ENCODE peak calls at places on chromosomes 5 and 9, in nine cellular contexts. One of them, this sample, is unnamed.

GRCh38 chr5:137254695-137255094 is 244.4 kb downstream of the SPOCK1 start:
- DNase-seq in RPMI7951: no peak
- DNase-seq in left ventricle myocardium inferior: no peak
- DNase-seq in NCI-H146: no peak
- DNase-seq in activated CD4-positive, alpha-beta T cell treated with anti-CD3 and anti-CD28 coated beads for 1 hour: no peak
- DNase-seq in naive thymus-derived CD8-positive, alpha-beta T cell: no peak
- DNase-seq in cardiac fibroblast: peak; percentile 69
- DNase-seq in NCI-H1930: no peak
- DNase-seq in ELR: no peak
- DNase-seq in this sample: no peak

GRCh38 chr9:13901176-13901575 is 412.8 kb downstream of the NFIB start:
- DNase-seq in naive thymus-derived CD8-positive, alpha-beta T cell: no peak
- DNase-seq in activated CD4-positive, alpha-beta T cell treated with anti-CD3 and anti-CD28 coated beads for 1 hour: no peak
- DNase-seq in NCI-H1930: no peak
- DNase-seq in NCI-H146: no peak
- DNase-seq in left ventricle myocardium inferior: no peak
- DNase-seq in cardiac fibroblast: no peak
- DNase-seq in ELR: no peak
- DNase-seq in RPMI7951: no peak
- DNase-seq in this sample: no peak

GRCh38 chr5:179343021-179343781 is 2.1 kb downstream of the ADAMTS2 start:
- DNase-seq in ELR: peak; percentile 36
- DNase-seq in cardiac fibroblast: no peak
- DNase-seq in NCI-H1930: no peak
- DNase-seq in NCI-H146: no peak
- DNase-seq in naive thymus-derived CD8-positive, alpha-beta T cell: no peak
- DNase-seq in left ventricle myocardium inferior: no peak
- DNase-seq in activated CD4-positive, alpha-beta T cell treated with anti-CD3 and anti-CD28 coated beads for 1 hour: no peak
- DNase-seq in RPMI7951: no peak
- DNase-seq in this sample: no peak

GRCh38 chr9:109498195-109499060 is at the start of gene PTPN3:
- DNase-seq in NCI-H146: peak; percentile 43
- DNase-seq in cardiac fibroblast: no peak
- DNase-seq in NCI-H1930: peak; percentile 11
- DNase-seq in activated CD4-positive, alpha-beta T cell treated with anti-CD3 and anti-CD28 coated beads for 1 hour: no peak
- DNase-seq in naive thymus-derived CD8-positive, alpha-beta T cell: no peak
- DNase-seq in ELR: no peak
- DNase-seq in RPMI7951: no peak
- DNase-seq in left ventricle myocardium inferior: no peak
- DNase-seq in this sample: no peak

GRCh38 chr9:18821794-18822193 is 211.2 kb downstream of the SAXO1 start:
- DNase-seq in NCI-H146: peak; percentile 56
- DNase-seq in left ventricle myocardium inferior: no peak
- DNase-seq in naive thymus-derived CD8-positive, alpha-beta T cell: no peak
- DNase-seq in RPMI7951: peak; percentile 47
- DNase-seq in activated CD4-positive, alpha-beta T cell treated with anti-CD3 and anti-CD28 coated beads for 1 hour: no peak
- DNase-seq in NCI-H1930: no peak
- DNase-seq in ELR: peak; percentile 40
- DNase-seq in cardiac fibroblast: no peak
- DNase-seq in this sample: peak; percentile 2

GRCh38 chr5:39755986-39756385 is 331.2 kb upstream of the DAB2 start:
- DNase-seq in ELR: peak; percentile 98
- DNase-seq in NCI-H146: no peak
- DNase-seq in NCI-H1930: no peak
- DNase-seq in left ventricle myocardium inferior: no peak
- DNase-seq in naive thymus-derived CD8-positive, alpha-beta T cell: no peak
- DNase-seq in cardiac fibroblast: peak; percentile 89
- DNase-seq in RPMI7951: peak; percentile 89
- DNase-seq in activated CD4-positive, alpha-beta T cell treated with anti-CD3 and anti-CD28 coated beads for 1 hour: no peak
- DNase-seq in this sample: no peak

GRCh38 chr5:141762790-141763368 is 80.8 kb upstream of the ARAP3 start:
- DNase-seq in cardiac fibroblast: peak; percentile 17
- DNase-seq in activated CD4-positive, alpha-beta T cell treated with anti-CD3 and anti-CD28 coated beads for 1 hour: no peak
- DNase-seq in naive thymus-derived CD8-positive, alpha-beta T cell: no peak
- DNase-seq in NCI-H1930: no peak
- DNase-seq in left ventricle myocardium inferior: no peak
- DNase-seq in ELR: no peak
- DNase-seq in RPMI7951: no peak
- DNase-seq in NCI-H146: no peak
- DNase-seq in this sample: no peak

GRCh38 chr9:105993051-105993854 is 298.9 kb downstream of the TMEM38B start:
- DNase-seq in activated CD4-positive, alpha-beta T cell treated with anti-CD3 and anti-CD28 coated beads for 1 hour: no peak
- DNase-seq in left ventricle myocardium inferior: no peak
- DNase-seq in NCI-H146: peak; percentile 1
- DNase-seq in ELR: no peak
- DNase-seq in NCI-H1930: no peak
- DNase-seq in RPMI7951: peak; percentile 29
- DNase-seq in naive thymus-derived CD8-positive, alpha-beta T cell: no peak
- DNase-seq in cardiac fibroblast: no peak
- DNase-seq in this sample: no peak

GRCh38 chr5:9545959-9546851 is at the start of gene SEMA5A:
- DNase-seq in cardiac fibroblast: peak; percentile 83
- DNase-seq in naive thymus-derived CD8-positive, alpha-beta T cell: no peak
- DNase-seq in NCI-H1930: no peak
- DNase-seq in RPMI7951: peak; percentile 70
- DNase-seq in activated CD4-positive, alpha-beta T cell treated with anti-CD3 and anti-CD28 coated beads for 1 hour: peak; percentile 13
- DNase-seq in left ventricle myocardium inferior: peak; percentile 78
- DNase-seq in ELR: peak; percentile 80
- DNase-seq in NCI-H146: peak; percentile 1
- DNase-seq in this sample: no peak

GRCh38 chr9:73655831-73656230 is 504.2 kb downstream of the ANXA1 start:
- DNase-seq in RPMI7951: no peak
- DNase-seq in activated CD4-positive, alpha-beta T cell treated with anti-CD3 and anti-CD28 coated beads for 1 hour: no peak
- DNase-seq in NCI-H146: no peak
- DNase-seq in ELR: no peak
- DNase-seq in cardiac fibroblast: no peak
- DNase-seq in left ventricle myocardium inferior: no peak
- DNase-seq in naive thymus-derived CD8-positive, alpha-beta T cell: no peak
- DNase-seq in NCI-H1930: no peak
- DNase-seq in this sample: no peak

GRCh38 chr5:8906303-8906967 is 639.4 kb downstream of the SEMA5A start:
- DNase-seq in left ventricle myocardium inferior: no peak
- DNase-seq in NCI-H1930: no peak
- DNase-seq in RPMI7951: peak; percentile 79
- DNase-seq in activated CD4-positive, alpha-beta T cell treated with anti-CD3 and anti-CD28 coated beads for 1 hour: no peak
- DNase-seq in cardiac fibroblast: no peak
- DNase-seq in ELR: peak; percentile 93
- DNase-seq in NCI-H146: no peak
- DNase-seq in naive thymus-derived CD8-positive, alpha-beta T cell: no peak
- DNase-seq in this sample: no peak

GRCh38 chr9:3343671-3344070 is 182.1 kb downstream of the RFX3 start:
- DNase-seq in naive thymus-derived CD8-positive, alpha-beta T cell: no peak
- DNase-seq in NCI-H1930: no peak
- DNase-seq in left ventricle myocardium inferior: no peak
- DNase-seq in NCI-H146: peak; percentile 12
- DNase-seq in RPMI7951: peak; percentile 9
- DNase-seq in activated CD4-positive, alpha-beta T cell treated with anti-CD3 and anti-CD28 coated beads for 1 hour: no peak
- DNase-seq in ELR: peak; percentile 5
- DNase-seq in cardiac fibroblast: no peak
- DNase-seq in this sample: no peak

GRCh38 chr9:21752003-21752402 is 50.4 kb upstream of the MTAP start:
- DNase-seq in left ventricle myocardium inferior: no peak
- DNase-seq in NCI-H146: no peak
- DNase-seq in naive thymus-derived CD8-positive, alpha-beta T cell: no peak
- DNase-seq in activated CD4-positive, alpha-beta T cell treated with anti-CD3 and anti-CD28 coated beads for 1 hour: no peak
- DNase-seq in ELR: no peak
- DNase-seq in RPMI7951: no peak
- DNase-seq in cardiac fibroblast: no peak
- DNase-seq in NCI-H1930: no peak
- DNase-seq in this sample: no peak

GRCh38 chr5:150464554-150465012 is 15.0 kb upstream of the RPS14 start:
- DNase-seq in activated CD4-positive, alpha-beta T cell treated with anti-CD3 and anti-CD28 coated beads for 1 hour: no peak
- DNase-seq in naive thymus-derived CD8-positive, alpha-beta T cell: no peak
- DNase-seq in ELR: no peak
- DNase-seq in NCI-H146: no peak
- DNase-seq in left ventricle myocardium inferior: no peak
- DNase-seq in NCI-H1930: no peak
- DNase-seq in cardiac fibroblast: peak; percentile 82
- DNase-seq in RPMI7951: no peak
- DNase-seq in this sample: no peak

GRCh38 chr5:40367260-40367659 is 312.5 kb upstream of the PTGER4 start:
- DNase-seq in left ventricle myocardium inferior: no peak
- DNase-seq in ELR: peak; percentile 14
- DNase-seq in RPMI7951: no peak
- DNase-seq in naive thymus-derived CD8-positive, alpha-beta T cell: no peak
- DNase-seq in NCI-H1930: no peak
- DNase-seq in NCI-H146: no peak
- DNase-seq in activated CD4-positive, alpha-beta T cell treated with anti-CD3 and anti-CD28 coated beads for 1 hour: no peak
- DNase-seq in cardiac fibroblast: peak; percentile 5
- DNase-seq in this sample: no peak

GRCh38 chr5:154078305-154078704 is 39.5 kb downstream of the MFAP3 start:
- DNase-seq in NCI-H1930: peak; percentile 8
- DNase-seq in naive thymus-derived CD8-positive, alpha-beta T cell: no peak
- DNase-seq in RPMI7951: peak; percentile 49
- DNase-seq in activated CD4-positive, alpha-beta T cell treated with anti-CD3 and anti-CD28 coated beads for 1 hour: no peak
- DNase-seq in ELR: no peak
- DNase-seq in cardiac fibroblast: peak; percentile 42
- DNase-seq in left ventricle myocardium inferior: no peak
- DNase-seq in NCI-H146: peak; percentile 92
- DNase-seq in this sample: peak; percentile 77

GRCh38 chr9:93246526-93246925 is 62.6 kb downstream of the WNK2 start:
- DNase-seq in left ventricle myocardium inferior: no peak
- DNase-seq in cardiac fibroblast: no peak
- DNase-seq in NCI-H1930: no peak
- DNase-seq in ELR: no peak
- DNase-seq in activated CD4-positive, alpha-beta T cell treated with anti-CD3 and anti-CD28 coated beads for 1 hour: no peak
- DNase-seq in RPMI7951: no peak
- DNase-seq in naive thymus-derived CD8-positive, alpha-beta T cell: no peak
- DNase-seq in NCI-H146: no peak
- DNase-seq in this sample: no peak

GRCh38 chr5:178312900-178313299 is 80.3 kb upstream of the PHYKPL start:
- DNase-seq in naive thymus-derived CD8-positive, alpha-beta T cell: no peak
- DNase-seq in ELR: no peak
- DNase-seq in NCI-H146: no peak
- DNase-seq in NCI-H1930: no peak
- DNase-seq in cardiac fibroblast: peak; percentile 11
- DNase-seq in RPMI7951: peak; percentile 27
- DNase-seq in activated CD4-positive, alpha-beta T cell treated with anti-CD3 and anti-CD28 coated beads for 1 hour: no peak
- DNase-seq in left ventricle myocardium inferior: no peak
- DNase-seq in this sample: no peak

GRCh38 chr5:147140558-147140957 is 94.3 kb upstream of the STK32A start:
- DNase-seq in left ventricle myocardium inferior: no peak
- DNase-seq in activated CD4-positive, alpha-beta T cell treated with anti-CD3 and anti-CD28 coated beads for 1 hour: no peak
- DNase-seq in NCI-H146: peak; percentile 96
- DNase-seq in NCI-H1930: no peak
- DNase-seq in ELR: no peak
- DNase-seq in cardiac fibroblast: no peak
- DNase-seq in RPMI7951: no peak
- DNase-seq in naive thymus-derived CD8-positive, alpha-beta T cell: no peak
- DNase-seq in this sample: peak; percentile 79

GRCh38 chr5:83553000-83553486 is 81.5 kb downstream of the VCAN start:
- DNase-seq in naive thymus-derived CD8-positive, alpha-beta T cell: no peak
- DNase-seq in NCI-H1930: no peak
- DNase-seq in NCI-H146: no peak
- DNase-seq in cardiac fibroblast: peak; percentile 94
- DNase-seq in RPMI7951: peak; percentile 42
- DNase-seq in left ventricle myocardium inferior: peak; percentile 33
- DNase-seq in activated CD4-positive, alpha-beta T cell treated with anti-CD3 and anti-CD28 coated beads for 1 hour: no peak
- DNase-seq in ELR: no peak
- DNase-seq in this sample: no peak

GRCh38 chr5:118989816-118990215 is 1.5 kb upstream of the DTWD2 start:
- DNase-seq in NCI-H1930: no peak
- DNase-seq in left ventricle myocardium inferior: no peak
- DNase-seq in cardiac fibroblast: no peak
- DNase-seq in NCI-H146: no peak
- DNase-seq in naive thymus-derived CD8-positive, alpha-beta T cell: no peak
- DNase-seq in activated CD4-positive, alpha-beta T cell treated with anti-CD3 and anti-CD28 coated beads for 1 hour: no peak
- DNase-seq in ELR: no peak
- DNase-seq in RPMI7951: no peak
- DNase-seq in this sample: no peak

GRCh38 chr5:79555418-79555817 is 41.5 kb upstream of the HOMER1 start:
- DNase-seq in NCI-H1930: no peak
- DNase-seq in activated CD4-positive, alpha-beta T cell treated with anti-CD3 and anti-CD28 coated beads for 1 hour: no peak
- DNase-seq in left ventricle myocardium inferior: no peak
- DNase-seq in NCI-H146: no peak
- DNase-seq in naive thymus-derived CD8-positive, alpha-beta T cell: no peak
- DNase-seq in RPMI7951: no peak
- DNase-seq in ELR: no peak
- DNase-seq in cardiac fibroblast: no peak
- DNase-seq in this sample: no peak

GRCh38 chr9:98146101-98146991 is 27.3 kb upstream of the TRIM14 start:
- DNase-seq in naive thymus-derived CD8-positive, alpha-beta T cell: no peak
- DNase-seq in ELR: peak; percentile 37
- DNase-seq in RPMI7951: peak; percentile 48
- DNase-seq in left ventricle myocardium inferior: peak; percentile 29
- DNase-seq in NCI-H146: peak; percentile 5
- DNase-seq in cardiac fibroblast: peak; percentile 70
- DNase-seq in NCI-H1930: no peak
- DNase-seq in activated CD4-positive, alpha-beta T cell treated with anti-CD3 and anti-CD28 coated beads for 1 hour: no peak
- DNase-seq in this sample: peak; percentile 68

GRCh38 chr9:134026561-134026960 is 1.3 kb downstream of the BRD3OS start:
- DNase-seq in ELR: no peak
- DNase-seq in left ventricle myocardium inferior: no peak
- DNase-seq in NCI-H1930: no peak
- DNase-seq in RPMI7951: no peak
- DNase-seq in cardiac fibroblast: no peak
- DNase-seq in naive thymus-derived CD8-positive, alpha-beta T cell: no peak
- DNase-seq in activated CD4-positive, alpha-beta T cell treated with anti-CD3 and anti-CD28 coated beads for 1 hour: no peak
- DNase-seq in NCI-H146: no peak
- DNase-seq in this sample: no peak

GRCh38 chr5:116371431-116371830 is 203.2 kb downstream of the SEMA6A start:
- DNase-seq in NCI-H1930: no peak
- DNase-seq in activated CD4-positive, alpha-beta T cell treated with anti-CD3 and anti-CD28 coated beads for 1 hour: no peak
- DNase-seq in RPMI7951: no peak
- DNase-seq in cardiac fibroblast: no peak
- DNase-seq in naive thymus-derived CD8-positive, alpha-beta T cell: no peak
- DNase-seq in ELR: no peak
- DNase-seq in left ventricle myocardium inferior: no peak
- DNase-seq in NCI-H146: no peak
- DNase-seq in this sample: no peak

GRCh38 chr5:96157841-96158291 is 196.2 kb upstream of the ELL2 start:
- DNase-seq in naive thymus-derived CD8-positive, alpha-beta T cell: no peak
- DNase-seq in cardiac fibroblast: no peak
- DNase-seq in activated CD4-positive, alpha-beta T cell treated with anti-CD3 and anti-CD28 coated beads for 1 hour: no peak
- DNase-seq in RPMI7951: no peak
- DNase-seq in left ventricle myocardium inferior: no peak
- DNase-seq in NCI-H146: no peak
- DNase-seq in NCI-H1930: no peak
- DNase-seq in ELR: peak; percentile 33
- DNase-seq in this sample: no peak